ENCODE peak calls at places on chromosomes 5 and 9, in seven cellular contexts. One of them, this sample, is unnamed.

GRCh38 chr9:88400021-88400420 is 11.8 kb downstream of the SPIN1 start:
- DNase-seq in stimulated activated CD4-positive, alpha-beta T cell treated with anti-CD3 and anti-CD28 coated beads, Interleukin-15, amount 100 ng/mL, for 24 hours: no peak
- DNase-seq in SW 1271: peak
- DNase-seq in stimulated activated CD8-positive, alpha-beta memory T cell treated with anti-CD3 and anti-CD28 coated beads, Interleukin-4, amount 100 ng/mL, for 24 hours: no peak
- DNase-seq in SHP77: no peak
- DNase-seq in HepG2: no peak
- DNase-seq in uterus: no peak
- DNase-seq in this sample: no peak

GRCh38 chr9:127634021-127634420 is 21.9 kb downstream of the STXBP1 start:
- DNase-seq in stimulated activated CD4-positive, alpha-beta T cell treated with anti-CD3 and anti-CD28 coated beads, Interleukin-15, amount 100 ng/mL, for 24 hours: no peak
- DNase-seq in SW 1271: no peak
- DNase-seq in stimulated activated CD8-positive, alpha-beta memory T cell treated with anti-CD3 and anti-CD28 coated beads, Interleukin-4, amount 100 ng/mL, for 24 hours: no peak
- DNase-seq in SHP77: no peak
- DNase-seq in HepG2: no peak
- DNase-seq in uterus: no peak
- DNase-seq in this sample: peak

GRCh38 chr9:18208166-18209059 is 265.5 kb upstream of the ADAMTSL1 start:
- DNase-seq in stimulated activated CD4-positive, alpha-beta T cell treated with anti-CD3 and anti-CD28 coated beads, Interleukin-15, amount 100 ng/mL, for 24 hours: no peak
- DNase-seq in SW 1271: no peak
- DNase-seq in stimulated activated CD8-positive, alpha-beta memory T cell treated with anti-CD3 and anti-CD28 coated beads, Interleukin-4, amount 100 ng/mL, for 24 hours: no peak
- DNase-seq in SHP77: peak
- DNase-seq in HepG2: peak
- DNase-seq in uterus: peak
- DNase-seq in this sample: peak

GRCh38 chr5:43425965-43426364 is 13.8 kb upstream of the CCL28 start:
- DNase-seq in stimulated activated CD4-positive, alpha-beta T cell treated with anti-CD3 and anti-CD28 coated beads, Interleukin-15, amount 100 ng/mL, for 24 hours: no peak
- DNase-seq in SW 1271: no peak
- DNase-seq in stimulated activated CD8-positive, alpha-beta memory T cell treated with anti-CD3 and anti-CD28 coated beads, Interleukin-4, amount 100 ng/mL, for 24 hours: no peak
- DNase-seq in SHP77: no peak
- DNase-seq in HepG2: no peak
- DNase-seq in uterus: no peak
- DNase-seq in this sample: no peak

GRCh38 chr5:151225475-151225874 is 1.6 kb upstream of the CCDC69 start:
- DNase-seq in stimulated activated CD4-positive, alpha-beta T cell treated with anti-CD3 and anti-CD28 coated beads, Interleukin-15, amount 100 ng/mL, for 24 hours: no peak
- DNase-seq in SW 1271: no peak
- DNase-seq in stimulated activated CD8-positive, alpha-beta memory T cell treated with anti-CD3 and anti-CD28 coated beads, Interleukin-4, amount 100 ng/mL, for 24 hours: no peak
- DNase-seq in SHP77: no peak
- DNase-seq in HepG2: no peak
- DNase-seq in uterus: no peak
- DNase-seq in this sample: no peak

GRCh38 chr5:103620851-103621547 is 58.4 kb upstream of the NUDT12 start:
- DNase-seq in stimulated activated CD4-positive, alpha-beta T cell treated with anti-CD3 and anti-CD28 coated beads, Interleukin-15, amount 100 ng/mL, for 24 hours: no peak
- DNase-seq in SW 1271: no peak
- DNase-seq in stimulated activated CD8-positive, alpha-beta memory T cell treated with anti-CD3 and anti-CD28 coated beads, Interleukin-4, amount 100 ng/mL, for 24 hours: no peak
- DNase-seq in SHP77: no peak
- DNase-seq in HepG2: no peak
- DNase-seq in uterus: no peak
- DNase-seq in this sample: no peak

GRCh38 chr5:90638878-90639277 is 80.3 kb downstream of the ADGRV1 start:
- DNase-seq in stimulated activated CD4-positive, alpha-beta T cell treated with anti-CD3 and anti-CD28 coated beads, Interleukin-15, amount 100 ng/mL, for 24 hours: no peak
- DNase-seq in SW 1271: no peak
- DNase-seq in stimulated activated CD8-positive, alpha-beta memory T cell treated with anti-CD3 and anti-CD28 coated beads, Interleukin-4, amount 100 ng/mL, for 24 hours: no peak
- DNase-seq in SHP77: no peak
- DNase-seq in HepG2: no peak
- DNase-seq in uterus: no peak
- DNase-seq in this sample: no peak

GRCh38 chr5:172891716-172892421 is 57.8 kb downstream of the ERGIC1 start:
- DNase-seq in stimulated activated CD4-positive, alpha-beta T cell treated with anti-CD3 and anti-CD28 coated beads, Interleukin-15, amount 100 ng/mL, for 24 hours: no peak
- DNase-seq in SW 1271: no peak
- DNase-seq in stimulated activated CD8-positive, alpha-beta memory T cell treated with anti-CD3 and anti-CD28 coated beads, Interleukin-4, amount 100 ng/mL, for 24 hours: no peak
- DNase-seq in SHP77: no peak
- DNase-seq in HepG2: no peak
- DNase-seq in uterus: no peak
- DNase-seq in this sample: peak

GRCh38 chr9:136170291-136170901 is 34.5 kb downstream of the LHX3 start:
- DNase-seq in stimulated activated CD4-positive, alpha-beta T cell treated with anti-CD3 and anti-CD28 coated beads, Interleukin-15, amount 100 ng/mL, for 24 hours: peak
- DNase-seq in SW 1271: peak
- DNase-seq in stimulated activated CD8-positive, alpha-beta memory T cell treated with anti-CD3 and anti-CD28 coated beads, Interleukin-4, amount 100 ng/mL, for 24 hours: peak
- DNase-seq in SHP77: peak
- DNase-seq in HepG2: no peak
- DNase-seq in uterus: no peak
- DNase-seq in this sample: peak

GRCh38 chr9:22097712-22098111 is 88.6 kb upstream of the CDKN2B start:
- DNase-seq in stimulated activated CD4-positive, alpha-beta T cell treated with anti-CD3 and anti-CD28 coated beads, Interleukin-15, amount 100 ng/mL, for 24 hours: no peak
- DNase-seq in SW 1271: no peak
- DNase-seq in stimulated activated CD8-positive, alpha-beta memory T cell treated with anti-CD3 and anti-CD28 coated beads, Interleukin-4, amount 100 ng/mL, for 24 hours: no peak
- DNase-seq in SHP77: no peak
- DNase-seq in HepG2: no peak
- DNase-seq in uterus: no peak
- DNase-seq in this sample: peak

GRCh38 chr5:76376141-76376900 is 26.8 kb upstream of the IQGAP2 start:
- DNase-seq in stimulated activated CD4-positive, alpha-beta T cell treated with anti-CD3 and anti-CD28 coated beads, Interleukin-15, amount 100 ng/mL, for 24 hours: no peak
- DNase-seq in SW 1271: no peak
- DNase-seq in stimulated activated CD8-positive, alpha-beta memory T cell treated with anti-CD3 and anti-CD28 coated beads, Interleukin-4, amount 100 ng/mL, for 24 hours: no peak
- DNase-seq in SHP77: no peak
- DNase-seq in HepG2: no peak
- DNase-seq in uterus: no peak
- DNase-seq in this sample: no peak

GRCh38 chr5:143562935-143563334 is 159.4 kb upstream of the NR3C1 start:
- DNase-seq in stimulated activated CD4-positive, alpha-beta T cell treated with anti-CD3 and anti-CD28 coated beads, Interleukin-15, amount 100 ng/mL, for 24 hours: no peak
- DNase-seq in SW 1271: no peak
- DNase-seq in stimulated activated CD8-positive, alpha-beta memory T cell treated with anti-CD3 and anti-CD28 coated beads, Interleukin-4, amount 100 ng/mL, for 24 hours: no peak
- DNase-seq in SHP77: peak
- DNase-seq in HepG2: peak
- DNase-seq in uterus: no peak
- DNase-seq in this sample: no peak

GRCh38 chr9:40927260-40927631 is 201.2 kb downstream of the FOXD4L6 start:
- DNase-seq in stimulated activated CD4-positive, alpha-beta T cell treated with anti-CD3 and anti-CD28 coated beads, Interleukin-15, amount 100 ng/mL, for 24 hours: no peak
- DNase-seq in SW 1271: no peak
- DNase-seq in stimulated activated CD8-positive, alpha-beta memory T cell treated with anti-CD3 and anti-CD28 coated beads, Interleukin-4, amount 100 ng/mL, for 24 hours: no peak
- DNase-seq in SHP77: no peak
- DNase-seq in HepG2: no peak
- DNase-seq in uterus: no peak
- DNase-seq in this sample: no peak

GRCh38 chr5:157559301-157559700 is 16.3 kb downstream of the ADAM19 start:
- DNase-seq in stimulated activated CD4-positive, alpha-beta T cell treated with anti-CD3 and anti-CD28 coated beads, Interleukin-15, amount 100 ng/mL, for 24 hours: no peak
- DNase-seq in SW 1271: no peak
- DNase-seq in stimulated activated CD8-positive, alpha-beta memory T cell treated with anti-CD3 and anti-CD28 coated beads, Interleukin-4, amount 100 ng/mL, for 24 hours: no peak
- DNase-seq in SHP77: no peak
- DNase-seq in HepG2: no peak
- DNase-seq in uterus: no peak
- DNase-seq in this sample: no peak

GRCh38 chr9:134178781-134179551 is 14.6 kb upstream of the RNU6ATAC start:
- DNase-seq in stimulated activated CD4-positive, alpha-beta T cell treated with anti-CD3 and anti-CD28 coated beads, Interleukin-15, amount 100 ng/mL, for 24 hours: no peak
- DNase-seq in SW 1271: no peak
- DNase-seq in stimulated activated CD8-positive, alpha-beta memory T cell treated with anti-CD3 and anti-CD28 coated beads, Interleukin-4, amount 100 ng/mL, for 24 hours: no peak
- DNase-seq in SHP77: no peak
- DNase-seq in HepG2: no peak
- DNase-seq in uterus: peak
- DNase-seq in this sample: no peak

GRCh38 chr5:148685520-148686134 is 31.3 kb upstream of the HTR4 start:
- DNase-seq in stimulated activated CD4-positive, alpha-beta T cell treated with anti-CD3 and anti-CD28 coated beads, Interleukin-15, amount 100 ng/mL, for 24 hours: no peak
- DNase-seq in SW 1271: no peak
- DNase-seq in stimulated activated CD8-positive, alpha-beta memory T cell treated with anti-CD3 and anti-CD28 coated beads, Interleukin-4, amount 100 ng/mL, for 24 hours: no peak
- DNase-seq in SHP77: no peak
- DNase-seq in HepG2: no peak
- DNase-seq in uterus: no peak
- DNase-seq in this sample: no peak

GRCh38 chr9:2469681-2470141 is 151.9 kb upstream of the VLDLR start:
- DNase-seq in stimulated activated CD4-positive, alpha-beta T cell treated with anti-CD3 and anti-CD28 coated beads, Interleukin-15, amount 100 ng/mL, for 24 hours: peak
- DNase-seq in SW 1271: no peak
- DNase-seq in stimulated activated CD8-positive, alpha-beta memory T cell treated with anti-CD3 and anti-CD28 coated beads, Interleukin-4, amount 100 ng/mL, for 24 hours: no peak
- DNase-seq in SHP77: peak
- DNase-seq in HepG2: no peak
- DNase-seq in uterus: peak
- DNase-seq in this sample: peak

GRCh38 chr5:133910596-133910995 is 57.8 kb downstream of the C5orf15 start:
- DNase-seq in stimulated activated CD4-positive, alpha-beta T cell treated with anti-CD3 and anti-CD28 coated beads, Interleukin-15, amount 100 ng/mL, for 24 hours: no peak
- DNase-seq in SW 1271: no peak
- DNase-seq in stimulated activated CD8-positive, alpha-beta memory T cell treated with anti-CD3 and anti-CD28 coated beads, Interleukin-4, amount 100 ng/mL, for 24 hours: no peak
- DNase-seq in SHP77: no peak
- DNase-seq in HepG2: no peak
- DNase-seq in uterus: no peak
- DNase-seq in this sample: no peak

GRCh38 chr5:97455996-97456395 is 272.9 kb upstream of the RIOK2 start:
- DNase-seq in stimulated activated CD4-positive, alpha-beta T cell treated with anti-CD3 and anti-CD28 coated beads, Interleukin-15, amount 100 ng/mL, for 24 hours: no peak
- DNase-seq in SW 1271: no peak
- DNase-seq in stimulated activated CD8-positive, alpha-beta memory T cell treated with anti-CD3 and anti-CD28 coated beads, Interleukin-4, amount 100 ng/mL, for 24 hours: no peak
- DNase-seq in SHP77: no peak
- DNase-seq in HepG2: no peak
- DNase-seq in uterus: no peak
- DNase-seq in this sample: no peak

GRCh38 chr5:83711982-83712601 is 8.6 kb downstream of the HAPLN1 start:
- DNase-seq in stimulated activated CD4-positive, alpha-beta T cell treated with anti-CD3 and anti-CD28 coated beads, Interleukin-15, amount 100 ng/mL, for 24 hours: peak
- DNase-seq in SW 1271: peak
- DNase-seq in stimulated activated CD8-positive, alpha-beta memory T cell treated with anti-CD3 and anti-CD28 coated beads, Interleukin-4, amount 100 ng/mL, for 24 hours: no peak
- DNase-seq in SHP77: peak
- DNase-seq in HepG2: peak
- DNase-seq in uterus: no peak
- DNase-seq in this sample: peak

GRCh38 chr5:45110399-45110798 is 301.7 kb downstream of the MRPS30 start:
- DNase-seq in stimulated activated CD4-positive, alpha-beta T cell treated with anti-CD3 and anti-CD28 coated beads, Interleukin-15, amount 100 ng/mL, for 24 hours: no peak
- DNase-seq in SW 1271: no peak
- DNase-seq in stimulated activated CD8-positive, alpha-beta memory T cell treated with anti-CD3 and anti-CD28 coated beads, Interleukin-4, amount 100 ng/mL, for 24 hours: no peak
- DNase-seq in SHP77: no peak
- DNase-seq in HepG2: no peak
- DNase-seq in uterus: no peak
- DNase-seq in this sample: no peak

GRCh38 chr9:107336718-107337360 is 53.8 kb downstream of the RAD23B start:
- DNase-seq in stimulated activated CD4-positive, alpha-beta T cell treated with anti-CD3 and anti-CD28 coated beads, Interleukin-15, amount 100 ng/mL, for 24 hours: no peak
- DNase-seq in SW 1271: no peak
- DNase-seq in stimulated activated CD8-positive, alpha-beta memory T cell treated with anti-CD3 and anti-CD28 coated beads, Interleukin-4, amount 100 ng/mL, for 24 hours: no peak
- DNase-seq in SHP77: no peak
- DNase-seq in HepG2: no peak
- DNase-seq in uterus: no peak
- DNase-seq in this sample: no peak

GRCh38 chr5:168807261-168807660 is 228.1 kb upstream of the PANK3 start:
- DNase-seq in stimulated activated CD4-positive, alpha-beta T cell treated with anti-CD3 and anti-CD28 coated beads, Interleukin-15, amount 100 ng/mL, for 24 hours: no peak
- DNase-seq in SW 1271: no peak
- DNase-seq in stimulated activated CD8-positive, alpha-beta memory T cell treated with anti-CD3 and anti-CD28 coated beads, Interleukin-4, amount 100 ng/mL, for 24 hours: no peak
- DNase-seq in SHP77: no peak
- DNase-seq in HepG2: no peak
- DNase-seq in uterus: no peak
- DNase-seq in this sample: no peak

GRCh38 chr5:16740476-16740875 is 123.7 kb upstream of the RETREG1 start:
- DNase-seq in stimulated activated CD4-positive, alpha-beta T cell treated with anti-CD3 and anti-CD28 coated beads, Interleukin-15, amount 100 ng/mL, for 24 hours: no peak
- DNase-seq in SW 1271: no peak
- DNase-seq in stimulated activated CD8-positive, alpha-beta memory T cell treated with anti-CD3 and anti-CD28 coated beads, Interleukin-4, amount 100 ng/mL, for 24 hours: no peak
- DNase-seq in SHP77: no peak
- DNase-seq in HepG2: no peak
- DNase-seq in uterus: no peak
- DNase-seq in this sample: no peak

GRCh38 chr5:42021923-42022322 is 96.8 kb downstream of the FBXO4 start:
- DNase-seq in stimulated activated CD4-positive, alpha-beta T cell treated with anti-CD3 and anti-CD28 coated beads, Interleukin-15, amount 100 ng/mL, for 24 hours: no peak
- DNase-seq in SW 1271: no peak
- DNase-seq in stimulated activated CD8-positive, alpha-beta memory T cell treated with anti-CD3 and anti-CD28 coated beads, Interleukin-4, amount 100 ng/mL, for 24 hours: no peak
- DNase-seq in SHP77: no peak
- DNase-seq in HepG2: no peak
- DNase-seq in uterus: no peak
- DNase-seq in this sample: no peak

GRCh38 chr5:74063821-74064598 is 438.0 kb downstream of the ARHGEF28 start:
- DNase-seq in stimulated activated CD4-positive, alpha-beta T cell treated with anti-CD3 and anti-CD28 coated beads, Interleukin-15, amount 100 ng/mL, for 24 hours: no peak
- DNase-seq in SW 1271: peak
- DNase-seq in stimulated activated CD8-positive, alpha-beta memory T cell treated with anti-CD3 and anti-CD28 coated beads, Interleukin-4, amount 100 ng/mL, for 24 hours: no peak
- DNase-seq in SHP77: no peak
- DNase-seq in HepG2: peak
- DNase-seq in uterus: no peak
- DNase-seq in this sample: no peak

GRCh38 chr5:127840198-127840524 is 137.0 kb downstream of the CCDC192 start:
- DNase-seq in stimulated activated CD4-positive, alpha-beta T cell treated with anti-CD3 and anti-CD28 coated beads, Interleukin-15, amount 100 ng/mL, for 24 hours: no peak
- DNase-seq in SW 1271: no peak
- DNase-seq in stimulated activated CD8-positive, alpha-beta memory T cell treated with anti-CD3 and anti-CD28 coated beads, Interleukin-4, amount 100 ng/mL, for 24 hours: no peak
- DNase-seq in SHP77: no peak
- DNase-seq in HepG2: no peak
- DNase-seq in uterus: no peak
- DNase-seq in this sample: no peak

GRCh38 chr9:37290881-37291485 is 131.5 kb upstream of the GRHPR start:
- DNase-seq in stimulated activated CD4-positive, alpha-beta T cell treated with anti-CD3 and anti-CD28 coated beads, Interleukin-15, amount 100 ng/mL, for 24 hours: no peak
- DNase-seq in SW 1271: peak
- DNase-seq in stimulated activated CD8-positive, alpha-beta memory T cell treated with anti-CD3 and anti-CD28 coated beads, Interleukin-4, amount 100 ng/mL, for 24 hours: no peak
- DNase-seq in SHP77: no peak
- DNase-seq in HepG2: no peak
- DNase-seq in uterus: no peak
- DNase-seq in this sample: no peak

GRCh38 chr5:38323645-38324295 is 65.4 kb downstream of the EGFLAM start:
- DNase-seq in stimulated activated CD4-positive, alpha-beta T cell treated with anti-CD3 and anti-CD28 coated beads, Interleukin-15, amount 100 ng/mL, for 24 hours: no peak
- DNase-seq in SW 1271: no peak
- DNase-seq in stimulated activated CD8-positive, alpha-beta memory T cell treated with anti-CD3 and anti-CD28 coated beads, Interleukin-4, amount 100 ng/mL, for 24 hours: no peak
- DNase-seq in SHP77: no peak
- DNase-seq in HepG2: no peak
- DNase-seq in uterus: peak
- DNase-seq in this sample: no peak

GRCh38 chr5:51194626-51195025 is 188.6 kb upstream of the ISL1 start:
- DNase-seq in stimulated activated CD4-positive, alpha-beta T cell treated with anti-CD3 and anti-CD28 coated beads, Interleukin-15, amount 100 ng/mL, for 24 hours: no peak
- DNase-seq in SW 1271: no peak
- DNase-seq in stimulated activated CD8-positive, alpha-beta memory T cell treated with anti-CD3 and anti-CD28 coated beads, Interleukin-4, amount 100 ng/mL, for 24 hours: no peak
- DNase-seq in SHP77: peak
- DNase-seq in HepG2: no peak
- DNase-seq in uterus: no peak
- DNase-seq in this sample: no peak